ENCODE peak calls at places on chromosomes 2 and 18, in nine cellular contexts. Z is K562, C is AG10803, W is T-cell, M is esophagus muscularis mucosa, J is NCI-H345, I is posterior cingulate gyrus, S is HuH-7, Q is adipocyte. H is an unnamed sample.

GRCh38 chr2:15511686-15512085 is 49.4 kb downstream of the NBAS start:
- DNase-seq in Z (no peak), M (no peak), C (no peak), Q (no peak), W (no peak), I (no peak), J (no peak), S (no peak), H (no peak)

GRCh38 chr2:73920577-73921545 is 5.8 kb upstream of the DGUOK start:
- DNase-seq in M (no peak), J (peak; percentile 4), Q (no peak), W (no peak), Z (peak; percentile 87), C (no peak), I (no peak), S (peak; percentile 77), H (no peak)

GRCh38 chr18:12774982-12775381 is 72.1 kb downstream of the PSMG2 start:
- DNase-seq in C (no peak), S (no peak), W (no peak), J (no peak), Q (no peak), I (no peak), Z (no peak), M (peak; percentile 55), H (no peak)

GRCh38 chr2:2933421-2933820 is 444.2 kb downstream of the EIPR1 start:
- DNase-seq in I (no peak), W (no peak), Q (no peak), J (no peak), Z (no peak), C (no peak), M (peak; percentile 87), S (no peak), H (no peak)

GRCh38 chr2:218404351-218405145 is 4.9 kb downstream of the CTDSP1 start:
- DNase-seq in Q (no peak), Z (no peak), J (no peak), M (no peak), C (no peak), I (no peak), S (no peak), W (no peak), H (no peak)

GRCh38 chr18:10406172-10406663 is 48.2 kb upstream of the APCDD1 start:
- DNase-seq in M (peak; percentile 83), S (no peak), I (no peak), J (peak; percentile 88), Q (no peak), W (no peak), Z (no peak), C (no peak), H (no peak)

GRCh38 chr2:190121971-190122370 is 59.4 kb upstream of the MSTN start:
- DNase-seq in Q (peak; percentile 52), M (no peak), I (no peak), C (peak; percentile 13), J (peak; percentile 2), W (no peak), Z (no peak), S (peak; percentile 34), H (no peak)

GRCh38 chr2:36404754-36405153 is 49.2 kb downstream of the CRIM1 start:
- DNase-seq in Z (no peak), W (no peak), Q (no peak), J (no peak), M (no peak), S (no peak), I (no peak), C (no peak), H (no peak)

GRCh38 chr2:154974041-154974440 is 275.5 kb downstream of the KCNJ3 start:
- DNase-seq in S (no peak), J (no peak), Q (no peak), W (no peak), Z (no peak), I (no peak), C (no peak), M (no peak), H (no peak)

GRCh38 chr2:205130111-205130829 is 552.0 kb upstream of the NRP2 start:
- DNase-seq in W (no peak), Q (no peak), J (no peak), S (no peak), Z (no peak), I (no peak), C (peak; percentile 45), M (no peak), H (no peak)

GRCh38 chr2:46200100-46200690 is 97.0 kb upstream of the EPAS1 start:
- DNase-seq in S (no peak), Z (no peak), M (no peak), Q (no peak), I (no peak), C (no peak), J (no peak), W (no peak), H (no peak)

GRCh38 chr2:225366731-225367130 is 32.8 kb upstream of the NYAP2 start:
- DNase-seq in Q (peak; percentile 7), S (no peak), J (no peak), I (no peak), Z (no peak), C (peak; percentile 2), W (no peak), M (no peak), H (no peak)

GRCh38 chr2:16223481-16224177 is 283.3 kb downstream of the MYCN start:
- DNase-seq in Q (no peak), I (no peak), S (no peak), M (no peak), Z (no peak), C (no peak), W (no peak), J (no peak), H (no peak)

GRCh38 chr2:127154985-127155650 is 48.2 kb upstream of the BIN1 start:
- DNase-seq in W (no peak), J (no peak), S (no peak), C (peak; percentile 85), I (no peak), Q (peak; percentile 69), Z (no peak), M (no peak), H (no peak)

GRCh38 chr2:205435970-205436369 is 246.3 kb upstream of the NRP2 start:
- DNase-seq in M (no peak), C (no peak), I (no peak), Q (no peak), J (no peak), Z (no peak), W (no peak), S (no peak), H (no peak)

GRCh38 chr18:63082661-63083531 is 236.7 kb downstream of the BCL2 start:
- DNase-seq in M (no peak), C (peak; percentile 39), J (no peak), I (no peak), S (no peak), Z (no peak), Q (no peak), W (no peak), H (no peak)

GRCh38 chr2:27316655-27317412 is 6.1 kb downstream of the MPV17 start:
- DNase-seq in W (no peak), I (peak; percentile 25), Z (no peak), Q (no peak), M (no peak), S (no peak), C (no peak), J (peak; percentile 81), H (no peak)

GRCh38 chr2:8927510-8928456 is 75.7 kb downstream of the MBOAT2 start:
- DNase-seq in M (no peak), S (no peak), I (peak; percentile 32), J (no peak), C (no peak), Q (no peak), Z (peak; percentile 82), W (no peak), H (no peak)

GRCh38 chr2:206368933-206369569 is 74.3 kb upstream of the ADAM23 start:
- DNase-seq in Z (no peak), S (no peak), Q (no peak), J (no peak), I (no peak), C (no peak), W (no peak), M (no peak), H (peak; percentile 13)